ENCODE peak calls at places on chromosomes 6 and 20, in four cellular contexts. L, J, G and T are unnamed samples.

GRCh38 chr20:25147716-25148115 is 47.8 kb upstream of the ENTPD6 start:
- DNase-seq in L (no peak), J (no peak), G (no peak), T (peak; percentile 13)

GRCh38 chr20:3164043-3164762 is 4.5 kb upstream of the FASTKD5 start:
- DNase-seq in L (no peak), J (no peak), G (no peak), T (no peak)

GRCh38 chr6:25366785-25367657 is 87.8 kb downstream of the CARMIL1 start:
- DNase-seq in L (no peak), J (no peak), G (no peak), T (no peak)

GRCh38 chr6:168999392-168999791 is 254.3 kb downstream of the THBS2 start:
- DNase-seq in L (no peak), J (no peak), G (no peak), T (no peak)

GRCh38 chr6:67431076-67431475 is 1204.0 kb upstream of the ADGRB3 start:
- DNase-seq in L (no peak), J (no peak), G (no peak), T (no peak)

GRCh38 chr6:142523485-142523884 is 221.7 kb downstream of the ADGRG6 start:
- DNase-seq in L (no peak), J (no peak), G (no peak), T (no peak)

GRCh38 chr6:22774129-22774528 is 204.8 kb downstream of the HDGFL1 start:
- DNase-seq in L (no peak), J (no peak), G (no peak), T (no peak)

GRCh38 chr6:134619789-134620188 is 301.9 kb upstream of the SGK1 start:
- DNase-seq in L (no peak), J (no peak), G (no peak), T (no peak)

GRCh38 chr6:168258795-168259194 is 60.8 kb downstream of the DACT2 start:
- DNase-seq in L (no peak), J (no peak), G (no peak), T (no peak)

GRCh38 chr6:109977791-109978173 is 329 bp upstream of the GPR6 start:
- DNase-seq in L (no peak), J (no peak), G (no peak), T (no peak)

GRCh38 chr6:168533428-168533827 is 92.4 kb downstream of the SMOC2 start:
- DNase-seq in L (no peak), J (no peak), G (no peak), T (no peak)

GRCh38 chr6:46234700-46235099 is 63.9 kb upstream of the ENPP5 start:
- DNase-seq in L (no peak), J (no peak), G (no peak), T (no peak)

GRCh38 chr20:32527447-32528055 is 57.6 kb downstream of the NOL4L start:
- DNase-seq in L (no peak), J (no peak), G (no peak), T (peak; percentile 33)

GRCh38 chr20:11195899-11196558 is 522.2 kb upstream of the JAG1 start:
- DNase-seq in L (no peak), J (peak; percentile 37), G (no peak), T (no peak)

GRCh38 chr20:8854566-8854965 is 214.3 kb upstream of the PLCB4 start:
- DNase-seq in L (no peak), J (peak; percentile 51), G (no peak), T (peak; percentile 8)

GRCh38 chr20:10288954-10289646 is 70.5 kb downstream of the SNAP25 start:
- DNase-seq in L (no peak), J (no peak), G (no peak), T (no peak)

GRCh38 chr6:149129401-149130077 is 188.0 kb upstream of the TAB2 start:
- DNase-seq in L (no peak), J (peak; percentile 78), G (no peak), T (peak; percentile 15)

GRCh38 chr20:51624157-51624731 is 81.7 kb upstream of the NFATC2 start:
- DNase-seq in L (peak; percentile 67), J (peak; percentile 51), G (peak; percentile 61), T (peak; percentile 92)

GRCh38 chr20:34579191-34579661 is 20.7 kb downstream of the MAP1LC3A start:
- DNase-seq in L (no peak), J (peak; percentile 78), G (no peak), T (no peak)

GRCh38 chr6:129644567-129645015 is 65.4 kb downstream of the ARHGAP18 start:
- DNase-seq in L (no peak), J (no peak), G (no peak), T (no peak)

GRCh38 chr6:44868335-44868668 is 459.8 kb upstream of the RUNX2 start:
- DNase-seq in L (no peak), J (no peak), G (no peak), T (no peak)

GRCh38 chr6:2749972-2750600 is 636 bp downstream of the MYLK4 start:
- DNase-seq in L (peak; percentile 55), J (peak; percentile 46), G (peak; percentile 48), T (peak; percentile 46)